ENCODE peak calls at places on chromosome 11, in four cellular contexts. H is colonic mucosa, T is NB4, M is retinal pigment epithelial cell. D is an unnamed sample.

GRCh38 chr11:83791557-83791956 is 505.4 kb upstream of the CCDC90B start:
- DNase-seq in T (no peak), M (no peak), H (no peak), D (no peak)

GRCh38 chr11:130873766-130874165 is 42.5 kb downstream of the SNX19 start:
- DNase-seq in M (no peak), H (no peak), T (no peak), D (peak; percentile 37)

GRCh38 chr11:66341502-66342126 is 3.3 kb downstream of the BRMS1 start:
- DNase-seq in M (no peak), H (no peak), T (no peak), D (no peak)

GRCh38 chr11:64089915-64090810 is 54.4 kb downstream of the FLRT1 start:
- DNase-seq in M (no peak), H (no peak), T (peak; percentile 94), D (no peak)

GRCh38 chr11:118098996-118099837 is 12.5 kb upstream of the SMIM35 start:
- DNase-seq in T (no peak), M (no peak), H (no peak), D (no peak)

GRCh38 chr11:65115361-65116082 is 2.0 kb downstream of the ZNHIT2 start:
- DNase-seq in M (no peak), H (no peak), T (peak; percentile 12), D (no peak)

GRCh38 chr11:66607126-66607834 is 9.2 kb upstream of the RBM14 start:
- DNase-seq in H (peak; percentile 89), M (no peak), T (no peak), D (peak; percentile 37)

GRCh38 chr11:61683961-61684869 is 4.0 kb downstream of the DAGLA start:
- DNase-seq in M (no peak), H (no peak), T (peak; percentile 46), D (no peak)

GRCh38 chr11:7115775-7116174 is 27.0 kb downstream of the RBMXL2 start:
- DNase-seq in M (no peak), H (no peak), T (no peak), D (no peak)

GRCh38 chr11:134333312-134333711 is 1.5 kb downstream of the GLB1L2 start:
- DNase-seq in H (no peak), M (no peak), T (no peak), D (no peak)

GRCh38 chr11:118437046-118437735 is 899 bp downstream of the KMT2A start:
- DNase-seq in T (peak; percentile 54), H (peak; percentile 64), M (no peak), D (no peak)

GRCh38 chr11:78551066-78551465 is 23.6 kb downstream of the NARS2 start:
- DNase-seq in H (no peak), T (no peak), M (no peak), D (no peak)

GRCh38 chr11:57646221-57646620 is 3.5 kb downstream of the YPEL4 start:
- DNase-seq in T (peak; percentile 32), M (no peak), H (no peak), D (no peak)
- H3K4me3 ChIP-seq in T (no peak overlapping the region), M (no peak overlapping the region), H (no peak overlapping the region), D (no peak overlapping the region)

GRCh38 chr11:104798794-104799193 is 99.5 kb downstream of the CASP12 start:
- DNase-seq in T (no peak), H (no peak), M (no peak), D (no peak)
- H3K4me3 ChIP-seq in T (no peak overlapping the region), H (no peak overlapping the region), M (no peak overlapping the region), D (no peak overlapping the region)

GRCh38 chr11:47107709-47108108 is 69.0 kb downstream of the ARFGAP2 start:
- DNase-seq in M (no peak), T (no peak), H (no peak), D (no peak)
- H3K4me3 ChIP-seq in M (no peak overlapping the region), T (no peak overlapping the region), H (no peak overlapping the region), D (no peak overlapping the region)

GRCh38 chr11:15558513-15559181 is 443.9 kb downstream of the INSC start:
- DNase-seq in H (no peak), T (no peak), M (no peak), D (no peak)
- H3K4me3 ChIP-seq in H (no peak overlapping the region), T (no peak overlapping the region), M (no peak overlapping the region), D (no peak overlapping the region)

DNA sequence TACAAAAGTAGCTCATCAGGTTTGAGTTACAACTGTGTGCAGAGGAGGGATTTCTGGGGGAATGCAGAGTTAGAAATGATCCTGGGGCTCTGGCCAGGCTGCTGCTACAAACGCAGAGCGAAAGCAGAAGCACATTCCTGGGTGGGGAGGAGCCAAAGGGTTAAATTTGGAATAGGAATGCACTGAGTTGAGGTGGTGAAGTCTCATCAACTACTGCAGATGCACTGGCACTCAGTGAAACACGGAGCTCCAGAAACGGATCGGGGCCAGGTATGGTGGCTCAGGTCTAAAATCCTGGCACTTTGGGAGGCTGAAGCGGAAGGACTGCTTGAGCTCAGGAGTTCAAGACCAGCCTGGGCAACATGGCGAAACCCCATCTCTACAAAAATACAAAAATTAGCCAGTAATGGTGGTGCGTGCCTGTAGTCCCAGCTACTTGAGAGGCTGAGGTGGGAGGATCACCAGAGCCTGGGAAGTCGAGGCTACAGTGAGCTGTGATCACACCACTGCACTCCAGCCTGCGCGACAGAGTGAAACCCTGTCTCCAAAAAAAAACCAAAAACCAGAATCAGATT is 3.2 kb downstream of the CHKA start:
- DNase-seq in T (no peak), M (no peak), H (no peak), D (no peak)
- H3K4me3 ChIP-seq in T (peak overlapping the region; percentile 63), M (peak overlapping the region; percentile 91), H (no peak overlapping the region), D (no peak overlapping the region)

D was measured in epithelial cell of proximal tubule.